ENCODE peak calls at places on chromosomes 13 and 19, in four cellular contexts. C is NCI-H1930, M is suprapubic skin, Q is AG09309. H is an unnamed sample.
A peak's percentile ranks its signal among the peaks of the same experiment; 100 is the strongest.

GRCh38 chr19:47099576-47100050 is 14.0 kb downstream of the ZC3H4 start:
- DNase-seq in C (no peak), M (no peak), Q (no peak), H (no peak)

GRCh38 chr13:20904908-20905307 is 2.4 kb upstream of the XPO4 start:
- DNase-seq in C (no peak), M (no peak), Q (no peak), H (no peak)

GRCh38 chr19:51366999-51367564 is 894 bp upstream of the ETFB start:
- DNase-seq in C (no peak), M (peak; percentile 82), Q (no peak), H (no peak)

GRCh38 chr13:110023729-110024645 is 237.6 kb upstream of the IRS2 start:
- DNase-seq in C (no peak), M (no peak), Q (no peak), H (peak; percentile 37)

GRCh38 chr19:45781282-45782161 is 768 bp downstream of the DMPK start:
- DNase-seq in C (no peak), M (no peak), Q (no peak), H (peak; percentile 5)

GRCh38 chr19:16739546-16739945 is 19.9 kb downstream of the NWD1 start:
- DNase-seq in C (no peak), M (no peak), Q (no peak), H (no peak)

GRCh38 chr13:107562222-107562621 is 653.1 kb downstream of the LIG4 start:
- DNase-seq in C (no peak), M (no peak), Q (no peak), H (no peak)

GRCh38 chr13:30925429-30925828 is 7.0 kb upstream of the TEX26 start:
- DNase-seq in C (no peak), M (no peak), Q (no peak), H (no peak)

GRCh38 chr19:44890366-44891015 is 563 bp upstream of the TOMM40 start:
- DNase-seq in C (peak; percentile 100), M (no peak), Q (peak; percentile 99), H (peak; percentile 100)

GRCh38 chr19:13881231-13881691 is 4.3 kb downstream of the NANOS3 start:
- DNase-seq in C (no peak), M (no peak), Q (no peak), H (no peak)

GRCh38 chr19:44777715-44778347 is at the start of gene CBLC:
- DNase-seq in C (peak; percentile 87), M (no peak), Q (no peak), H (no peak)

GRCh38 chr13:48144413-48145035 is 49.6 kb upstream of the MED4 start:
- DNase-seq in C (no peak), M (no peak), Q (no peak), H (no peak)

GRCh38 chr13:114341003-114341777 is 26.9 kb downstream of the CHAMP1 start:
- DNase-seq in C (no peak), M (no peak), Q (no peak), H (no peak)

GRCh38 chr13:110197041-110197440 is 109.9 kb downstream of the COL4A1 start:
- DNase-seq in C (no peak), M (no peak), Q (peak; percentile 21), H (no peak)

GRCh38 chr19:45321848-45322247 is 827 bp downstream of the CKM start:
- DNase-seq in C (no peak), M (no peak), Q (no peak), H (no peak)

GRCh38 chr19:48351341-48351752 is 12.4 kb downstream of the TMEM143 start:
- DNase-seq in C (peak; percentile 45), M (peak; percentile 79), Q (no peak), H (no peak)

GRCh38 chr13:36509369-36509768 is 77.1 kb downstream of the CCNA1 start:
- DNase-seq in C (no peak), M (no peak), Q (no peak), H (no peak)

GRCh38 chr13:27744861-27745260 is 47.4 kb upstream of the GSX1 start:
- DNase-seq in C (no peak), M (no peak), Q (no peak), H (no peak)

GRCh38 chr19:51726049-51726448 is 2.3 kb upstream of the HAS1 start:
- DNase-seq in C (no peak), M (peak; percentile 90), Q (peak; percentile 63), H (no peak)

GRCh38 chr13:32857077-32857476 is 159.1 kb upstream of the KL start:
- DNase-seq in C (no peak), M (no peak), Q (no peak), H (no peak)

GRCh38 chr19:17081672-17082630 is 6.4 kb downstream of the MYO9B start:
- DNase-seq in C (no peak), M (no peak), Q (no peak), H (no peak)

GRCh38 chr19:11176466-11177193 is 20.7 kb downstream of the KANK2 start:
- DNase-seq in C (no peak), M (no peak), Q (no peak), H (no peak)

GRCh38 chr19:13597625-13598024 is 91.3 kb upstream of the CACNA1A start:
- DNase-seq in C (peak; percentile 30), M (no peak), Q (no peak), H (peak; percentile 50)

GRCh38 chr19:18597809-18598660 is 8.6 kb downstream of the CRLF1 start:
- DNase-seq in C (no peak), M (no peak), Q (no peak), H (no peak)

H was measured in NCI-H1417 treated with DMSO at 0.1 percent for 48 hours.